ENCODE peak calls at places on chromosomes 16 and 17, in four cellular contexts. M is A549, L is bronchial epithelial cell, T is OCI-LY7. D is an unnamed sample.

GRCh38 chr16:6018848-6019489 is 921.4 kb upstream of the EEF2KMT start:
- DNase-seq in T (no peak), M (no peak), L (no peak), D (no peak)

GRCh38 chr16:70380205-70380918 is 33.7 kb downstream of the DDX19A start:
- DNase-seq in L (peak), T (peak), M (peak), D (peak)

GRCh38 chr17:36546418-36547093 is 1.8 kb downstream of the GGNBP2 start:
- DNase-seq in T (peak), L (peak), M (no peak), D (no peak)

GRCh38 chr17:1627219-1627986 is 1.2 kb downstream of the SLC43A2 start:
- DNase-seq in L (no peak), T (peak), M (no peak), D (peak)

GRCh38 chr17:44362479-44362963 is 1.1 kb downstream of the FAM171A2 start:
- DNase-seq in M (no peak), T (no peak), L (no peak), D (no peak)

GRCh38 chr17:67359960-67360817 is 6.2 kb downstream of the PSMD12 start:
- DNase-seq in T (peak), L (no peak), M (peak), D (no peak)

GRCh38 chr17:78414178-78415162 is 36.0 kb downstream of the PGS1 start:
- DNase-seq in T (no peak), L (no peak), M (no peak), D (no peak)

GRCh38 chr16:3214904-3215600 is 19.9 kb downstream of the ZNF200 start:
- DNase-seq in T (peak), L (peak), M (no peak), D (no peak)

GRCh38 chr17:42819939-42820535 is 4.0 kb downstream of the BECN1 start:
- DNase-seq in T (peak), M (peak), L (peak), D (no peak)

GRCh38 chr17:82603981-82604448 is 44.2 kb downstream of the WDR45B start:
- DNase-seq in T (no peak), M (no peak), L (no peak), D (no peak)

GRCh38 chr16:9095171-9095570 is 3.7 kb downstream of the HAPSTR1 start:
- DNase-seq in M (no peak), L (no peak), T (no peak), D (no peak)

GRCh38 chr16:57800213-57801097 is 1.8 kb downstream of the KIFC3 start:
- DNase-seq in T (no peak), L (no peak), M (no peak), D (no peak)

GRCh38 chr17:34725008-34725407 is 145.6 kb downstream of the TMEM132E start:
- DNase-seq in M (no peak), L (no peak), T (no peak), D (no peak)

GRCh38 chr16:69072640-69072974 is 32.8 kb upstream of the HAS3 start:
- DNase-seq in T (no peak), M (no peak), L (no peak), D (no peak)

GRCh38 chr16:1458977-1459341 is 14.6 kb upstream of the CCDC154 start:
- DNase-seq in L (no peak), M (no peak), T (peak), D (peak)

GRCh38 chr17:8868529-8868951 is 1.1 kb upstream of the PIK3R6 start:
- DNase-seq in M (no peak), L (no peak), T (no peak), D (no peak)

GRCh38 chr17:8865385-8865784 is 2.1 kb downstream of the PIK3R6 start:
- DNase-seq in T (no peak), L (no peak), M (no peak), D (no peak)

GRCh38 chr17:8868092-8868491 is 618 bp upstream of the PIK3R6 start:
- DNase-seq in L (no peak), T (no peak), M (no peak), D (no peak)

GRCh38 chr17:8867361-8867981 is at the start of gene PIK3R6:
- DNase-seq in T (no peak), L (no peak), M (no peak), D (no peak)

DNA sequence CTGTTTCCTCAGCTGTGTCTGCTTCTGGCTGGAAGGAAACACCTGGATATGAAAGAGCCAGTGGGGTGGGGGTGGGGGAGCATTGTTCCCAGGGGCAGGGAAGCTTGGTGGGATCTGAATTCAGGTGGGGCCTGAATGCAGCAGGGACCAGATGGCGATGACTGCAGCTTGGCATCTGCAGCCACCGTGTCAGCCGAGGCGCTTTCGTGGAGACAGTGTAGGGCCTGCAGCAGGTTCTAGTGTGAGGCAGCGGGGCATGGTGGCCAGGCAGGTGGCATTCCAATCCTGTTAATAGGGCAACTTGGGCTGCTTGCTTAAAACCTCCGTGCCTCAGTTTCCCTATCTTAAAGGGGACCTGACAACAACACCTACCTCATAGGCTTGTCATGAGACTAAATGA is 1.7 kb downstream of the PIK3R6 start:
- DNase-seq in M (no peak), L (no peak), T (no peak), D (no peak)
- H3K4me3 ChIP-seq in M (no peak), L (no peak), T (no peak), D (peak)

GRCh38 chr17:27533068-27533397 is 76.8 kb downstream of the KSR1 start:
- DNase-seq in T (no peak), L (no peak), M (no peak), D (no peak)

GRCh38 chr17:27531469-27531948 is 75.3 kb downstream of the KSR1 start:
- DNase-seq in T (no peak), M (no peak), L (no peak), D (no peak)

GRCh38 chr17:27529230-27529796 is 73.1 kb downstream of the KSR1 start:
- DNase-seq in L (peak), M (peak), T (peak), D (no peak)

GRCh38 chr17:27532269-27533067 is 76.2 kb downstream of the KSR1 start:
- DNase-seq in L (peak), T (no peak), M (no peak), D (no peak)

GRCh38 chr17:27530791-27531391 is 74.6 kb downstream of the KSR1 start:
- DNase-seq in M (peak), L (no peak), T (no peak), D (no peak)
- TF ChIP-seq CTCF in M (no peak), L (no peak), T (no peak), D (no peak)

GRCh38 chr17:17303010-17303846 is at the start of gene NT5M:
- DNase-seq in L (peak), T (peak), M (peak), D (peak)
- H3K4me3 ChIP-seq in L (peak), T (peak), M (peak), D (peak)

DNA sequence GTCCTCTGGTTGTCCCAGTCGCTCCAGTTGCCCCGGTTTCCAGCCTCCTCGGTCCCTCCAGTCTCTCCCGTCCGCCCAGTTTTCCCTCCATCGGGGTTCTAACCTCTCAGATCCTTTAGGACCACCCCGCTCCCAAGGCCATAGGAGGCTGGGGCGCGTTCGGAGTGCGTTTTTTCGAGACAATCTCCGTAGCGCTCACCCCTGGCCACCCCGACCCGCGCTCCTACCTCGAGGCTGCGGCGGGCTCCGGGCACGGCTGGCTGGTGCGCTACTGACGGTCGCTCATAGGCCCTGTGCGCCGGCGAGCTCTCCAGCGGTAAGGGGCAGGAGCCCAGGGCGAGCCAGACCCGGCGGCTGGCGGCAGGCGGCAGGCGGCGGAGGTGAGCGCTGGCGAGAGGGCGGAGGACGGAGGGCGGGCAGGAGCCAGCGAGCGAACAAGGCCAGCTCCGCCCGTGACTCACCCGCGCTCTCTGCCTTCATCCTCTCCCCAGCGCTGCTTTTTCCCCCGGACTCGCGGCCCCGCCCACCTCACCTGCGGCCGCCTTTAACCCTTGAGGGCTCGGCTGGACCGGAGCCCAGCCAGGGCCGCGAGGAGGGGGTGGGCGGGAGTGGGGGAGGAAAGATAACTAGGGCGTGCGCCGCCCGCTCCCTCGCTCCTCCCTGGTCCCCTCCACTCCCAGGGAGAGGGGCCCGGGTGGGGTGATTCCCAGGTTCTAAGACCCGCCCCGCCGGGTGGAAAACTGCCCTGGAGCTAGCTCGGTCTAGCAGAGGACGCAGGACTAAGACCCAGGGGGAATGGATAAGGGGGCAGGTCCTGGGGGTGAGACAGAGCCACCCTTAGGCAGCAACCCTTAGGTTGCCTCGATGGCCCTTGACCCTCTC is at the start of gene SP6:
- DNase-seq in M (peak), L (peak), T (no peak), D (no peak)
- TF ChIP-seq CTCF in M (peak), L (peak), T (no peak), D (no peak)

DNA sequence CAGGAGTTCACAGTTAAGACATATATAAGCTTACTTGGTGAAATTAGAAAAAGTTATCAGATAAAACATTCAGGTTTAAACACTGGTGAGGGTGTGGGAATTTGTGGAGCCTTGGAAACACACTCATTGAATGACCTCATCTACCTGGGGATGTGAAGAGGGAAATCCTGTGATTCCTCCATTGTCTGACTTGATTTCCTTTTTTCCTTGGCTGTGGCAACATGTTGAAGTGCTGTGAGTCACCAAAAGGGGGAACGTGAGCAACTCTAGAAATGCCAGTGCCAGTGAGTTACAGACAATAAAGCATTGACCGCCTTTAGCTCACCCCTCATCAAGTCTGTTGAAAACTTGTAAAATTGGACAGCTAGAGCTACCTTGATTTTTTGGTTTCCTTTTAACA is 1.8 kb downstream of the HMOX2 start:
- DNase-seq in M (no peak), T (peak), L (peak), D (no peak)
- H3K4me3 ChIP-seq in M (no peak), T (peak), L (no peak), D (no peak)

DNA sequence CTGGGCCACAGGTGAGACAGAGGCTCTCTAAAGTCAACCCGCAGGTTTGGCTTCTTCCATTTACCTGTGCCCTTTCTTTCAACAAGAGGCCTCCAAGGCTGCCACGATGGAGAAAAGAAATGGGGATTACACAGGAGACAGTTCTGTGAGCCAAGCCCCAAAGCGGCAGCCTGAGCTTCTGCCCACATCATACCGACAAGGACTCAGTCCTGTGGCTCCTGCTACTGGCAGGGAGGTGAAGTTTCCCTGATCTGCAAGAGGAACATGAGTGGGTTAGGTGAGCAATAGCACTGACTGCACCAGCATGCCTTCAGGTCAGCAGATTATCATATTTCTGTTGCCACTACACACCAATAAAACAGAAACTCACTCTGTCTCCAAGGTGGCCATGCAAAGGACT is 800.0 kb downstream of the KCNJ18 start:
- DNase-seq in L (no peak), T (no peak), M (no peak), D (no peak)
- TF ChIP-seq CTCF in L (no peak), T (no peak), M (no peak), D (no peak)

GRCh38 chr16:86931410-86931941 is 353.1 kb downstream of the FOXL1 start:
- DNase-seq in T (no peak), L (peak), M (no peak), D (no peak)

GRCh38 chr16:86929149-86929871 is 351.0 kb downstream of the FOXL1 start:
- DNase-seq in M (no peak), L (peak), T (no peak), D (no peak)

GRCh38 chr16:86932130-86932982 is 354.0 kb downstream of the FOXL1 start:
- DNase-seq in T (no peak), L (no peak), M (no peak), D (no peak)

GRCh38 chr16:86930001-86930400 is 351.7 kb downstream of the FOXL1 start:
- DNase-seq in T (no peak), M (no peak), L (no peak), D (no peak)

GRCh38 chr16:86930663-86931062 is 352.3 kb downstream of the FOXL1 start:
- DNase-seq in T (no peak), L (no peak), M (no peak), D (no peak)
- H3K4me3 ChIP-seq in T (no peak), L (no peak), M (no peak), D (no peak)

GRCh38 chr16:13109171-13109570 is 207.8 kb downstream of the SHISA9 start:
- DNase-seq in M (no peak), L (no peak), T (no peak), D (no peak)

GRCh38 chr16:13110124-13110796 is 208.9 kb downstream of the SHISA9 start:
- DNase-seq in T (no peak), L (peak), M (peak), D (no peak)

GRCh38 chr16:13111747-13112146 is 210.3 kb downstream of the SHISA9 start:
- DNase-seq in T (no peak), M (no peak), L (no peak), D (no peak)

GRCh38 chr16:13104772-13105171 is 203.4 kb downstream of the SHISA9 start:
- DNase-seq in L (no peak), M (no peak), T (no peak), D (no peak)

GRCh38 chr16:13108126-13108525 is 206.7 kb downstream of the SHISA9 start:
- DNase-seq in M (no peak), T (no peak), L (no peak), D (no peak)
- TF ChIP-seq CTCF in M (no peak), T (no peak), L (no peak), D (no peak)

GRCh38 chr16:27243725-27244362 is 24.7 kb downstream of the NSMCE1 start:
- DNase-seq in M (no peak), T (no peak), L (no peak), D (no peak)

GRCh38 chr16:27242868-27243590 is 25.5 kb downstream of the NSMCE1 start:
- DNase-seq in M (peak), L (no peak), T (no peak), D (no peak)

GRCh38 chr16:27240948-27241531 is 27.5 kb downstream of the NSMCE1 start:
- DNase-seq in T (no peak), L (no peak), M (no peak), D (no peak)

GRCh38 chr16:27241658-27242057 is 26.9 kb downstream of the NSMCE1 start:
- DNase-seq in L (no peak), M (no peak), T (no peak), D (no peak)

DNA sequence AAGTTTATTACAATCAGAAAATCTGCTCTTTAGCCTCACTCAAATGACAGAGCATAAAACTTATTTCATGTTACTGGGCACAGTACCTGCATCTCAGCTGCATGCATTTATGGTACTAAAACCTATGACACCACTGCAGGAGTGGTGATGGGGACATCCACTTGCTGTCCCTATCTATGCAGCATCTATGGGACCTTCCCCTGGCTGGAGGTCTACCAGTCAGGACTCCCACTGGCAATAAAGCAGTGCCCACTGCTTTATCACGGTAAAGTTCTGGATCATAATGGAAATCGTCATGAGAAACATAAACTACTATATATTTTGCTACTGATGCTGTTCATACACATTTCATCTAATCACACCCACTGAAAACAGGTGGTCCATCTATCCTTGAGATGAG is 26.2 kb downstream of the NSMCE1 start:
- DNase-seq in L (no peak), M (no peak), T (no peak), D (no peak)
- H3K4me3 ChIP-seq in L (no peak), M (no peak), T (no peak), D (no peak)

D was measured in GM06990.